ENCODE peak calls at places on chromosome 16, in eight cellular contexts. L is WERI-Rb-1; Q is stimulated activated CD4-positive, alpha-beta T cell treated with anti-CD3 and anti-CD28 coated beads, TNF-alpha, amount 100 ng/mL, for 48 hours; G is stimulated activated CD8-positive, alpha-beta memory T cell treated with anti-CD3 and anti-CD28 coated beads, Interleukin-2, amount 100 ng/mL, for 1 hour; X is activated B cell treated with CpG ODN at 0.5 μM for 24 hours; C is thoracic aorta; R is heart right ventricle; V is body of pancreas. M is an unnamed sample.

GRCh38 chr16:57600048-57600835 is 28.2 kb upstream of the ADGRG1 start:
- DNase-seq in L (peak; percentile 76), Q (peak; percentile 37), G (no peak), X (no peak), C (no peak), R (peak; percentile 45), V (peak; percentile 85), M (peak; percentile 51)

GRCh38 chr16:88951989-88952388 is 25.0 kb downstream of the CBFA2T3 start:
- DNase-seq in L (no peak), Q (no peak), G (no peak), X (no peak), C (no peak), R (no peak), V (no peak), M (peak; percentile 13)

GRCh38 chr16:48317614-48318013 is 67.6 kb downstream of the SIAH1 start:
- DNase-seq in L (no peak), Q (no peak), G (no peak), X (no peak), C (no peak), R (no peak), V (no peak), M (peak; percentile 91)

GRCh38 chr16:59543641-59544040 is 809.5 kb upstream of the GOT2 start:
- DNase-seq in L (no peak), Q (no peak), G (no peak), X (no peak), C (no peak), R (no peak), V (no peak), M (peak; percentile 87)

GRCh38 chr16:67873435-67874146 is 739 bp downstream of the EDC4 start:
- DNase-seq in L (no peak), Q (no peak), G (no peak), X (no peak), C (no peak), R (no peak), V (no peak), M (no peak)

GRCh38 chr16:88992351-88993005 is 15.5 kb upstream of the CBFA2T3 start:
- DNase-seq in L (no peak), Q (no peak), G (no peak), X (no peak), C (no peak), R (no peak), V (no peak), M (no peak)

GRCh38 chr16:30018731-30019158 is 4.3 kb upstream of the C16orf92 start:
- DNase-seq in L (peak; percentile 72), Q (no peak), G (no peak), X (no peak), C (no peak), R (no peak), V (no peak), M (no peak)

GRCh38 chr16:57801856-57802634 is at the start of gene KIFC3:
- DNase-seq in L (peak; percentile 74), Q (peak; percentile 44), G (peak; percentile 66), X (peak; percentile 44), C (peak; percentile 65), R (peak; percentile 91), V (peak; percentile 83), M (peak; percentile 84)

GRCh38 chr16:66521227-66521626 is 28.7 kb downstream of the TK2 start:
- DNase-seq in L (no peak), Q (no peak), G (no peak), X (no peak), C (no peak), R (no peak), V (no peak), M (no peak)

GRCh38 chr16:70777973-70778406 is 23.0 kb downstream of the VAC14 start:
- DNase-seq in L (no peak), Q (no peak), G (no peak), X (no peak), C (no peak), R (no peak), V (no peak), M (no peak)

GRCh38 chr16:74825941-74826340 is 51.3 kb upstream of the FA2H start:
- DNase-seq in L (peak; percentile 86), Q (no peak), G (no peak), X (no peak), C (no peak), R (no peak), V (no peak), M (no peak)

GRCh38 chr16:19183187-19183586 is 15.1 kb downstream of the SYT17 start:
- DNase-seq in L (no peak), Q (no peak), G (no peak), X (no peak), C (no peak), R (no peak), V (no peak), M (no peak)

GRCh38 chr16:61791465-61791864 is 244.8 kb downstream of the CDH8 start:
- DNase-seq in L (no peak), Q (no peak), G (no peak), X (no peak), C (no peak), R (no peak), V (no peak), M (peak; percentile 38)

GRCh38 chr16:76583466-76583865 is 306.3 kb downstream of the CNTNAP4 start:
- DNase-seq in L (peak; percentile 78), Q (no peak), G (no peak), X (no peak), C (no peak), R (peak; percentile 6), V (peak; percentile 16), M (no peak)

GRCh38 chr16:51542856-51543510 is 391.9 kb upstream of the SALL1 start:
- DNase-seq in L (no peak), Q (no peak), G (no peak), X (no peak), C (no peak), R (no peak), V (no peak), M (no peak)

M was measured in M059J.